ENCODE peak calls at places on chromosome 3, in four cellular contexts. One of them, this sample, is unnamed.

GRCh38 chr3:156626104-156626503 is 48.3 kb upstream of the TIPARP start:
- DNase-seq in hippocampal formation: no peak
- DNase-seq in lung: peak
- DNase-seq in activated CD4-positive, alpha-beta T cell treated with anti-CD3 and anti-CD28 coated beads for 36 hours: peak
- DNase-seq in this sample: no peak

GRCh38 chr3:197407053-197407452 is 108.6 kb upstream of the DLG1 start:
- DNase-seq in lung: no peak
- DNase-seq in activated CD4-positive, alpha-beta T cell treated with anti-CD3 and anti-CD28 coated beads for 36 hours: no peak
- DNase-seq in hippocampal formation: no peak
- DNase-seq in this sample: no peak

GRCh38 chr3:65785065-65785645 is 253.6 kb downstream of the MAGI1 start:
- DNase-seq in lung: no peak
- DNase-seq in hippocampal formation: no peak
- DNase-seq in activated CD4-positive, alpha-beta T cell treated with anti-CD3 and anti-CD28 coated beads for 36 hours: no peak
- DNase-seq in this sample: no peak

GRCh38 chr3:160577551-160578195 is 12.3 kb upstream of the KPNA4 start:
- DNase-seq in lung: no peak
- DNase-seq in activated CD4-positive, alpha-beta T cell treated with anti-CD3 and anti-CD28 coated beads for 36 hours: no peak
- DNase-seq in hippocampal formation: no peak
- DNase-seq in this sample: no peak

GRCh38 chr3:46719044-46719565 is 1.4 kb upstream of the PRSS50 start:
- DNase-seq in lung: no peak
- DNase-seq in activated CD4-positive, alpha-beta T cell treated with anti-CD3 and anti-CD28 coated beads for 36 hours: no peak
- DNase-seq in hippocampal formation: no peak
- DNase-seq in this sample: peak

GRCh38 chr3:135007622-135008021 is 212.6 kb downstream of the EPHB1 start:
- DNase-seq in activated CD4-positive, alpha-beta T cell treated with anti-CD3 and anti-CD28 coated beads for 36 hours: no peak
- DNase-seq in hippocampal formation: no peak
- DNase-seq in lung: no peak
- DNase-seq in this sample: no peak

GRCh38 chr3:138222316-138222715 is 35.2 kb downstream of the ARMC8 start:
- DNase-seq in hippocampal formation: no peak
- DNase-seq in activated CD4-positive, alpha-beta T cell treated with anti-CD3 and anti-CD28 coated beads for 36 hours: no peak
- DNase-seq in lung: no peak
- DNase-seq in this sample: no peak

GRCh38 chr3:54228806-54229205 is 106.5 kb downstream of the CACNA2D3 start:
- DNase-seq in hippocampal formation: no peak
- DNase-seq in activated CD4-positive, alpha-beta T cell treated with anti-CD3 and anti-CD28 coated beads for 36 hours: no peak
- DNase-seq in lung: no peak
- DNase-seq in this sample: no peak

GRCh38 chr3:89682556-89682955 is 575.1 kb downstream of the EPHA3 start:
- DNase-seq in hippocampal formation: no peak
- DNase-seq in activated CD4-positive, alpha-beta T cell treated with anti-CD3 and anti-CD28 coated beads for 36 hours: no peak
- DNase-seq in lung: no peak
- DNase-seq in this sample: no peak

GRCh38 chr3:151328298-151329036 is 882 bp downstream of the P2RY13 start:
- DNase-seq in activated CD4-positive, alpha-beta T cell treated with anti-CD3 and anti-CD28 coated beads for 36 hours: peak
- DNase-seq in lung: no peak
- DNase-seq in hippocampal formation: no peak
- DNase-seq in this sample: no peak

GRCh38 chr3:150699068-150699635 is 4.6 kb downstream of the ERICH6 start:
- DNase-seq in activated CD4-positive, alpha-beta T cell treated with anti-CD3 and anti-CD28 coated beads for 36 hours: no peak
- DNase-seq in lung: no peak
- DNase-seq in hippocampal formation: no peak
- DNase-seq in this sample: no peak

GRCh38 chr3:32366638-32367368 is 24.9 kb upstream of the CMTM7 start:
- DNase-seq in lung: no peak
- DNase-seq in activated CD4-positive, alpha-beta T cell treated with anti-CD3 and anti-CD28 coated beads for 36 hours: no peak
- DNase-seq in hippocampal formation: no peak
- DNase-seq in this sample: no peak

GRCh38 chr3:63824309-63824708 is 5.2 kb downstream of the C3orf49 start:
- DNase-seq in activated CD4-positive, alpha-beta T cell treated with anti-CD3 and anti-CD28 coated beads for 36 hours: no peak
- DNase-seq in hippocampal formation: no peak
- DNase-seq in lung: no peak
- DNase-seq in this sample: no peak

GRCh38 chr3:50287262-50287661 is 5.0 kb downstream of the IFRD2 start:
- DNase-seq in hippocampal formation: no peak
- DNase-seq in lung: no peak
- DNase-seq in activated CD4-positive, alpha-beta T cell treated with anti-CD3 and anti-CD28 coated beads for 36 hours: no peak
- DNase-seq in this sample: no peak

GRCh38 chr3:78887608-78888011 is 880.2 kb downstream of the ROBO1 start:
- DNase-seq in hippocampal formation: no peak
- DNase-seq in activated CD4-positive, alpha-beta T cell treated with anti-CD3 and anti-CD28 coated beads for 36 hours: no peak
- DNase-seq in lung: no peak
- DNase-seq in this sample: no peak

GRCh38 chr3:112376996-112377395 is 44.0 kb downstream of the CD200 start:
- DNase-seq in lung: no peak
- DNase-seq in hippocampal formation: no peak
- DNase-seq in activated CD4-positive, alpha-beta T cell treated with anti-CD3 and anti-CD28 coated beads for 36 hours: no peak
- DNase-seq in this sample: no peak

GRCh38 chr3:185630182-185630622 is 44.1 kb downstream of the SENP2 start:
- DNase-seq in activated CD4-positive, alpha-beta T cell treated with anti-CD3 and anti-CD28 coated beads for 36 hours: no peak
- DNase-seq in hippocampal formation: no peak
- DNase-seq in lung: peak
- DNase-seq in this sample: peak

GRCh38 chr3:44021646-44022594 is 219.8 kb upstream of the TOPAZ1 start:
- DNase-seq in lung: no peak
- DNase-seq in activated CD4-positive, alpha-beta T cell treated with anti-CD3 and anti-CD28 coated beads for 36 hours: no peak
- DNase-seq in hippocampal formation: no peak
- DNase-seq in this sample: no peak

GRCh38 chr3:174198199-174198598 is 660.9 kb upstream of the NAALADL2 start:
- DNase-seq in lung: no peak
- DNase-seq in hippocampal formation: no peak
- DNase-seq in activated CD4-positive, alpha-beta T cell treated with anti-CD3 and anti-CD28 coated beads for 36 hours: no peak
- DNase-seq in this sample: no peak

GRCh38 chr3:52286777-52287110 is 884 bp upstream of the GLYCTK start:
- DNase-seq in hippocampal formation: no peak
- DNase-seq in activated CD4-positive, alpha-beta T cell treated with anti-CD3 and anti-CD28 coated beads for 36 hours: no peak
- DNase-seq in lung: no peak
- DNase-seq in this sample: no peak

GRCh38 chr3:48514431-48515227 is 10.7 kb upstream of the SHISA5 start:
- DNase-seq in activated CD4-positive, alpha-beta T cell treated with anti-CD3 and anti-CD28 coated beads for 36 hours: peak
- DNase-seq in lung: no peak
- DNase-seq in hippocampal formation: no peak
- DNase-seq in this sample: no peak

GRCh38 chr3:172213765-172214358 is 174.5 kb downstream of the FNDC3B start:
- DNase-seq in activated CD4-positive, alpha-beta T cell treated with anti-CD3 and anti-CD28 coated beads for 36 hours: no peak
- DNase-seq in hippocampal formation: no peak
- DNase-seq in lung: no peak
- DNase-seq in this sample: no peak

GRCh38 chr3:56456117-56456516 is 12.2 kb downstream of the ERC2 start:
- DNase-seq in hippocampal formation: no peak
- DNase-seq in activated CD4-positive, alpha-beta T cell treated with anti-CD3 and anti-CD28 coated beads for 36 hours: no peak
- DNase-seq in lung: no peak
- DNase-seq in this sample: no peak

GRCh38 chr3:31488475-31489017 is 44.2 kb upstream of the STT3B start:
- DNase-seq in lung: no peak
- DNase-seq in hippocampal formation: no peak
- DNase-seq in activated CD4-positive, alpha-beta T cell treated with anti-CD3 and anti-CD28 coated beads for 36 hours: no peak
- DNase-seq in this sample: no peak

GRCh38 chr3:73592154-73592877 is 32.4 kb downstream of the PDZRN3 start:
- DNase-seq in hippocampal formation: no peak
- DNase-seq in lung: no peak
- DNase-seq in activated CD4-positive, alpha-beta T cell treated with anti-CD3 and anti-CD28 coated beads for 36 hours: no peak
- DNase-seq in this sample: no peak

GRCh38 chr3:138461246-138461645 is 26.8 kb downstream of the ESYT3 start:
- DNase-seq in hippocampal formation: no peak
- DNase-seq in lung: no peak
- DNase-seq in activated CD4-positive, alpha-beta T cell treated with anti-CD3 and anti-CD28 coated beads for 36 hours: no peak
- DNase-seq in this sample: no peak

GRCh38 chr3:143443851-143444331 is 324.3 kb downstream of the CHST2 start:
- DNase-seq in lung: peak
- DNase-seq in hippocampal formation: no peak
- DNase-seq in activated CD4-positive, alpha-beta T cell treated with anti-CD3 and anti-CD28 coated beads for 36 hours: peak
- DNase-seq in this sample: peak

This sample was measured in right atrium auricular region.